ENCODE peak calls at places on chromosomes 7 and 10, in eight cellular contexts. G is gastrocnemius medialis, N is prostate gland, F is GM12878, L is adrenal gland, I is sigmoid colon, Y is body of pancreas, O is esophagus squamous epithelium. R is an unnamed sample.

GRCh38 chr7:143936087-143937009 is 1.3 kb downstream of the OR2F2 start:
- DNase-seq in G (no peak), Y (no peak), N (no peak), L (no peak), O (no peak), F (no peak), I (no peak), R (no peak)

GRCh38 chr10:21315321-21316220 is 209.9 kb downstream of the SKIDA1 start:
- DNase-seq in L (peak), G (no peak), N (peak), O (no peak), F (no peak), I (peak), Y (peak), R (no peak)

GRCh38 chr10:70621497-70622078 is 19.0 kb upstream of the PRF1 start:
- DNase-seq in N (no peak), L (no peak), I (no peak), Y (no peak), F (no peak), O (no peak), G (no peak), R (no peak)

GRCh38 chr7:98283127-98283886 is 1.8 kb downstream of the BRI3 start:
- DNase-seq in N (no peak), Y (peak), L (no peak), O (no peak), G (peak), I (peak), F (no peak), R (no peak)

GRCh38 chr7:1698221-1698620 is 28.1 kb downstream of the ELFN1 start:
- DNase-seq in G (no peak), O (no peak), Y (no peak), F (no peak), N (no peak), L (no peak), I (no peak), R (no peak)

GRCh38 chr10:23656735-23657134 is 217.9 kb downstream of the OTUD1 start:
- DNase-seq in O (no peak), Y (peak), F (no peak), N (no peak), L (no peak), I (no peak), G (no peak), R (no peak)

GRCh38 chr7:20260219-20260618 is 43.0 kb upstream of the MACC1 start:
- DNase-seq in L (no peak), N (peak), O (no peak), Y (no peak), I (no peak), G (no peak), F (no peak), R (no peak)

GRCh38 chr7:98968621-98969020 is 90.3 kb downstream of the TRRAP start:
- DNase-seq in Y (no peak), L (no peak), G (no peak), O (no peak), F (no peak), N (no peak), I (no peak), R (no peak)

GRCh38 chr7:16402084-16402483 is 19.3 kb downstream of the CRPPA start:
- DNase-seq in Y (no peak), I (no peak), O (no peak), L (no peak), N (no peak), F (no peak), G (no peak), R (no peak)

GRCh38 chr10:64261092-64261491 is 739.9 kb downstream of the REEP3 start:
- DNase-seq in F (peak), L (no peak), O (no peak), I (no peak), G (no peak), Y (no peak), N (no peak), R (no peak)

GRCh38 chr7:108059526-108059925 is 56.6 kb upstream of the LAMB1 start:
- DNase-seq in Y (no peak), N (no peak), L (no peak), O (no peak), G (no peak), F (no peak), I (no peak), R (no peak)

GRCh38 chr7:26073041-26073440 is 79.0 kb upstream of the NFE2L3 start:
- DNase-seq in Y (no peak), F (no peak), N (no peak), I (no peak), O (no peak), L (no peak), G (no peak), R (no peak)

GRCh38 chr10:69333205-69333604 is 54.9 kb downstream of the HK1 start:
- DNase-seq in G (peak), O (no peak), Y (peak), L (no peak), N (peak), I (peak), F (no peak), R (no peak)

GRCh38 chr10:30433286-30433778 is 652 bp upstream of the MAP3K8 start:
- DNase-seq in Y (peak), I (peak), N (peak), O (peak), F (no peak), G (peak), L (peak), R (peak)

GRCh38 chr10:30432631-30433285 is 1.2 kb upstream of the MAP3K8 start:
- DNase-seq in O (no peak), I (peak), N (no peak), G (no peak), F (no peak), Y (peak), L (peak), R (no peak)

GRCh38 chr10:30434273-30435067 is 486 bp downstream of the MAP3K8 start:
- DNase-seq in Y (peak), F (no peak), N (peak), G (peak), L (peak), O (peak), I (peak), R (peak)

GRCh38 chr10:30435068-30435422 is 1.1 kb downstream of the MAP3K8 start:
- DNase-seq in G (no peak), F (no peak), L (peak), N (no peak), Y (peak), I (peak), O (no peak), R (peak)

DNA sequence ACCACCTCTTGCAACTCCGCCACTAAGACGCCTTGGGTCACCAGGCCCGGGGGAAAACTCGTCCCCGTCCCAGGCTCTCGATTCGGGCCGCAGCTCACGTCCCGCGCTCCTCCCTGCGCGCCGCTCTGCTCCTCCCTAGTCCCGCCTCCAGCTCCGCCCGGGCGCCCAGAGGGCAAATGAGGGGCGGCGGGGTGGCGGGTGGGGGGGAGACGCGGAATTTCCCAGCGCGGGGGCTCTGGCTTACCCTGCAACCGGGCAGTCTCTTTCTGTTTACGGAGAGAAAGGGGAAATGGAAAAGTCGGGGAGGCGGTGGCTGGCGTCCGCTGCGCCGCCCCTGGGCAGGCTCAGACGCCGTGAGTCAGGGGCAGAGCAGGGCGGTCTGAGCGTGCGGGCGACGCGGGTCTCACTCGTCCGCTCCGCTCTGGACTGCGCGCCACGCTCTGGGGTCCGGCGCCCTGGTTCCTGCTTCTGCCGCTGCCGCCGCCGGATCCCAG is at the start of gene MAP3K8:
- DNase-seq in Y (peak), N (peak), L (peak), G (peak), F (peak), I (peak), O (peak), R (peak)
- TF ChIP-seq POLR2A in Y (peak), N (peak), L (peak), G (peak), F (peak), I (peak), O (peak), R (peak)

GRCh38 chr7:134985894-134986362 is 380 bp upstream of the AGBL3 start:
- DNase-seq in F (no peak), G (no peak), O (no peak), I (no peak), N (no peak), L (no peak), Y (no peak), R (no peak)

GRCh38 chr7:134991469-134992339 is 5.4 kb downstream of the AGBL3 start:
- DNase-seq in Y (peak), G (no peak), O (no peak), F (no peak), L (no peak), N (no peak), I (no peak), R (no peak)

GRCh38 chr7:134988161-134988560 is 1.9 kb downstream of the AGBL3 start:
- DNase-seq in O (no peak), G (no peak), Y (no peak), I (no peak), L (no peak), N (no peak), F (no peak), R (no peak)

DNA sequence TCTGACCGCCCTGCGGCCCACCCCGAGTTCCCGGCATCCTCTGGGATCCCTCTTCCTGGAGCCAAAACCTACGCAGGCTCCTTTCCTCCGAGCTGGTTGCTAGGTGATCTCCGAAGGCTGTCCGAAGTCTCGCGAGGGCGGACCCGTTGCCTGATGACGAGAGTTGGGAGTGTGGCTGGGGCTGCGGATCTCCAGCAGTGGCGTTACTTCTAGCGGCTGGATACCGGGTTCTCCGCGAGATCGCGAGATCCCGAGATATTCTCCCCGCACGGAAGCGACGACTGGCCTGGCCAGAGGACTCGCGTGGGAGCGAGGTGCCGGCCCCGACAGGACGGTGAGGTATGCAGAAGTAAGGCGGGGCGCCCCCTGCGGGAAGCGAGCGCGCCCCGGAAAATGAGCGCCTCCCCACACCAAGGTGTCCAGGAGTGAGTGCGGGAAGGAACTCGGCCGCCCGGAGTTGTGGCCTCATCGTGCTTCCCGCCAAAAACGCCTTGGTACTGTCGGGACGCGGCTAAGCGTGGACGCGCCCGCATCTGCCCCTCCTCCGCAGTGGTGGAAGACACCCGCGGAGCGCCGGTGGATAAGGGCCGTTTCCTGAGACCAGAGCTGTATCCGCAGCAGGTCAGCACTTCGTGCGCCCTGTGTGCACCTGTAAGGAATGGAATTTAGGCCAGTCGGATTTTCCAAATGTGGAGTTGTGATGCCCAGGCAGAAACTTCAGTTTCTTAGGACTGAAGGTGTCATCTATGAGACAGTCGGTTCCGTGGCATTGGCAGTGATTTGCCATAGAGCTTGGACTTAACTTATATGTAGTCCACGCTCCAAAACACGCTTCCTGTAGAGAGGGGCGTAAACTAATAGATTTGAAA is at the start of gene AGBL3:
- DNase-seq in O (peak), F (peak), L (peak), G (peak), I (peak), Y (peak), N (peak), R (peak)
- TF ChIP-seq POLR2A in O (peak), F (peak), L (no peak), G (no peak), I (peak), Y (peak), N (no peak), R (peak)

GRCh38 chr7:28410628-28411578 is 1.4 kb upstream of the CREB5 start:
- DNase-seq in G (peak), Y (peak), I (peak), L (peak), F (no peak), N (no peak), O (no peak), R (peak)
- TF ChIP-seq POLR2A in G (peak), Y (no peak), I (no peak), L (no peak), F (peak), N (no peak), O (peak), R (no peak)

GRCh38 chr7:38178004-38178694 is at the start of gene STARD3NL:
- DNase-seq in N (peak), G (peak), I (peak), O (peak), F (peak), Y (peak), L (peak), R (peak)
- TF ChIP-seq POLR2A in N (peak), G (peak), I (no peak), O (peak), F (peak), Y (no peak), L (peak), R (peak)

DNA sequence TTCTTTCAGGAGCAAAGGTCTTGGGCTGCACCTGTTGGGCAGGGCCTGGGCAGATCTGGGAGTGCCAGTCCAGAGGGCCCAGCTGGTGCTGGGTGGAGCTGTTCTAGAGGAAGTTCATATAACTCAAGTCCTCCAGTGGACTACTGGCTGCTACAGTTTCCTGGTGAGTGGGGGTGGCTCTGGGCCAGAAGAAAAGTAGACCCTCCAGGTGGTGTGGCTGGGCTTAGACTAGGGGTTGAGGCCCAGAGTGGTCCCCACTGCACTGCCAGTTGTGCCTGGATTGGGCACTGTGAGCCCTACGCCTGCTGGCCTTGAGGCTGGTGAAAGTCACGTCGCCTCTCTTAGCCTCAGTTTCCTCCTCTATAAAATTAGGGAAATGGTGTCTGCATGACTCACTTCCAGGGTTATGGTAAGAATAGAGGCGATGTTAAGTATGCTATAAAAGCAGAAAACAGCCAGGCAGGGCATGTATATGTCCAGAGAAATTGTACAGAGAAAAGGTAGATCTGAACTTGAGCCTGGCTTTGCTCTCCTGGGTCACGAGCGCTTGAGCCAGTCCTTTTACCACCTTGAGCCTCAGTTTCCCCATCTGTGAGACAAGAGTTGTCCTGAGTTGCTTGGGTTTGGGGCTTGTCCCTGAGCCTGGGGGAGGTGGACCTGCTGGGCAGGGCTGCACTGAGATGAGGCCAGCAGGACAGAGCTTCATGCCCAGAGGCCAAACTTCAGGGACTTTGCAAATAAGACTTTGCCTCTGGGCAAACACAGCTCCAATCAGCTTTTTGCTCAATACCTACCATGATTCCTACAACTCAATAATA is 3.8 kb upstream of the CLDN3 start:
- DNase-seq in N (no peak), O (no peak), L (no peak), I (no peak), F (no peak), G (no peak), Y (peak), R (no peak)
- TF ChIP-seq POLR2A in N (no peak), O (no peak), L (no peak), I (no peak), F (no peak), G (no peak), Y (no peak), R (no peak)

GRCh38 chr10:11164806-11165590 is 147.3 kb downstream of the CELF2 start:
- DNase-seq in I (peak), O (no peak), Y (peak), G (peak), F (no peak), N (peak), L (peak), R (peak)
- TF ChIP-seq POLR2A in I (no peak), O (peak), Y (no peak), G (peak), F (peak), N (peak), L (peak), R (peak)

DNA sequence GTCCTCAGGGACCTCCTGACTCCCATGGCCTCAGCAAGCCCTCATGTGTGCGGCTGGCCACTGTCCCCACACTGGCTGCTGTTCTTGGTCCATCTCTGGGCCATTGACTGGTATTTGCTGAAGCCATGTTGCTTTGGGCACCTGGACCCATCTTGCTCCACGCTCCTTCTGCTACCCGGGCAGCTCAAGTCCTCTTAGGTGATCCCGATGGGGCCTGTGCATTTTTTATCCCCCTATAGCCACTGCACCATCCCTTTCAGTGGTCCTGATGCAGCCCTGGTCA is 16.7 kb downstream of the RAMP3 start:
- DNase-seq in Y (no peak), N (no peak), L (no peak), I (peak), G (no peak), F (no peak), O (no peak), R (no peak)
- TF ChIP-seq POLR2A in Y (no peak), N (no peak), L (no peak), I (no peak), G (no peak), F (no peak), O (no peak), R (no peak)

GRCh38 chr7:35800718-35801391 is at the start of gene SEPTIN7:
- DNase-seq in O (peak), Y (peak), G (peak), N (peak), L (peak), F (peak), I (peak), R (peak)

GRCh38 chr7:35802649-35803048 is 1.8 kb downstream of the SEPTIN7 start:
- DNase-seq in N (no peak), L (no peak), I (no peak), O (no peak), Y (no peak), F (no peak), G (no peak), R (peak)

GRCh38 chr7:35802102-35802466 is 1.2 kb downstream of the SEPTIN7 start:
- DNase-seq in I (no peak), N (no peak), Y (no peak), L (no peak), O (no peak), F (no peak), G (no peak), R (peak)

GRCh38 chr7:35801392-35802101 is 690 bp downstream of the SEPTIN7 start:
- DNase-seq in Y (peak), L (peak), I (peak), N (peak), G (peak), F (no peak), O (peak), R (peak)

GRCh38 chr7:35799846-35800717 is 775 bp upstream of the SEPTIN7 start:
- DNase-seq in N (peak), I (peak), G (peak), O (peak), Y (peak), F (peak), L (peak), R (peak)
- TF ChIP-seq POLR2A in N (no peak), I (no peak), G (no peak), O (no peak), Y (no peak), F (peak), L (no peak), R (no peak)

R was measured in erythroblast.